ENCODE peak calls at places on chromosome 5, in ten cellular contexts. S is MM.1S, N is lower lobe of right lung, V is IMR-90, R is A549, H is sigmoid colon, U is GM23338, Q is PC-9, I is tibial artery, C is vagina. F is an unnamed sample.

GRCh38 chr5:169716287-169716686 is 79.2 kb downstream of the DOCK2 start:
- DNase-seq in S (no peak), N (no peak), V (peak; percentile 74), R (no peak), H (no peak), U (no peak), Q (peak; percentile 56), I (no peak), C (no peak), F (no peak)

GRCh38 chr5:54912021-54912420 is 73.4 kb downstream of the ESM1 start:
- DNase-seq in S (no peak), N (no peak), V (peak; percentile 28), R (no peak), H (no peak), U (no peak), Q (no peak), I (no peak), C (no peak), F (no peak)

GRCh38 chr5:152638996-152639552 is 234.0 kb upstream of the NMUR2 start:
- DNase-seq in S (no peak), N (no peak), V (no peak), R (no peak), H (no peak), U (no peak), Q (no peak), I (no peak), C (no peak), F (no peak)

GRCh38 chr5:65882278-65882677 is 44.1 kb upstream of the ERBIN start:
- DNase-seq in S (no peak), N (no peak), V (no peak), R (no peak), H (no peak), U (no peak), Q (no peak), I (no peak), C (no peak), F (no peak)

GRCh38 chr5:134864707-134865106 is 9.5 kb upstream of the TXNDC15 start:
- DNase-seq in S (no peak), N (no peak), V (no peak), R (no peak), H (no peak), U (no peak), Q (no peak), I (no peak), C (no peak), F (no peak)

GRCh38 chr5:177085985-177086917 is at the start of gene FGFR4:
- DNase-seq in S (peak; percentile 54), N (peak; percentile 78), V (peak; percentile 39), R (peak; percentile 79), H (peak; percentile 82), U (peak; percentile 96), Q (peak; percentile 65), I (no peak), C (no peak), F (peak; percentile 87)

GRCh38 chr5:107619781-107620180 is 51.0 kb downstream of the EFNA5 start:
- DNase-seq in S (no peak), N (no peak), V (no peak), R (no peak), H (no peak), U (no peak), Q (no peak), I (no peak), C (no peak), F (peak; percentile 38)

GRCh38 chr5:148932355-148932935 is 106.0 kb downstream of the ADRB2 start:
- DNase-seq in S (no peak), N (no peak), V (no peak), R (no peak), H (no peak), U (no peak), Q (no peak), I (no peak), C (no peak), F (no peak)

GRCh38 chr5:1380011-1380817 is 35.3 kb upstream of the CLPTM1L start:
- DNase-seq in S (peak; percentile 68), N (peak; percentile 85), V (peak; percentile 4), R (no peak), H (no peak), U (peak; percentile 84), Q (no peak), I (no peak), C (no peak), F (peak; percentile 66)

GRCh38 chr5:66854429-66854828 is 258.2 kb downstream of the MAST4 start:
- DNase-seq in S (no peak), N (no peak), V (no peak), R (no peak), H (no peak), U (no peak), Q (no peak), I (no peak), C (no peak), F (no peak)

GRCh38 chr5:31149072-31149471 is 44.4 kb upstream of the CDH6 start:
- DNase-seq in S (no peak), N (no peak), V (peak; percentile 39), R (no peak), H (no peak), U (peak; percentile 9), Q (no peak), I (no peak), C (no peak), F (no peak)

GRCh38 chr5:135444360-135444759 is 2.8 kb downstream of the DCANP1 start:
- DNase-seq in S (no peak), N (no peak), V (no peak), R (no peak), H (peak; percentile 19), U (no peak), Q (no peak), I (no peak), C (no peak), F (no peak)

DNA sequence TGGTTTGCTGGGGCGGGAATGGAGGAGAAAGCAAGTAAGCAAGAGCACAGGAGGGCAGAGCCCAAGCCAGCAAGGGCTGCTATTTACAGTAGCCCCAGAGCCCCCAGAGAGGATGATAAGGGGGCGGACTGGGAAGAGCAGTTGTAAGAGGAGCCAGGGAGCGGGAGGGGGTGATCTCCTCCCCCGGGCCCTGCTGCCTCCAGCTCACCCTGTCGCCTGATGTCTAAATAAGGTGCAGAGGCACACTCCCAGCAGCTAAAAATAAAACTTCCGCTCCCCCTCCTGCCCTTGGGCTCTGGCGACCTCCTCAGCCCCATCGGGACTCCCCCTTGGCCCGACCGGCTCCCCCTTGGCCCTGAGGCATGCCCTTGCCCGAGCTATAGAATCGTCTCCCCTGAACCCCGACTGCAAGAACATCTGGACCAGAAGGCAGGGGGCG is 14.4 kb upstream of the CCDC69 start:
- DNase-seq in S (peak; percentile 73), N (no peak), V (no peak), R (no peak), H (peak; percentile 86), U (peak; percentile 53), Q (no peak), I (no peak), C (no peak), F (no peak)
- H3K4me3 ChIP-seq in S (peak overlapping the region; percentile 65), N (peak overlapping the region; percentile 24), V (no peak overlapping the region), R (no peak overlapping the region), H (peak overlapping the region; percentile 40), U (no peak overlapping the region), Q (no peak overlapping the region), I (peak overlapping the region; percentile 40), C (no peak overlapping the region), F (no peak overlapping the region)

DNA sequence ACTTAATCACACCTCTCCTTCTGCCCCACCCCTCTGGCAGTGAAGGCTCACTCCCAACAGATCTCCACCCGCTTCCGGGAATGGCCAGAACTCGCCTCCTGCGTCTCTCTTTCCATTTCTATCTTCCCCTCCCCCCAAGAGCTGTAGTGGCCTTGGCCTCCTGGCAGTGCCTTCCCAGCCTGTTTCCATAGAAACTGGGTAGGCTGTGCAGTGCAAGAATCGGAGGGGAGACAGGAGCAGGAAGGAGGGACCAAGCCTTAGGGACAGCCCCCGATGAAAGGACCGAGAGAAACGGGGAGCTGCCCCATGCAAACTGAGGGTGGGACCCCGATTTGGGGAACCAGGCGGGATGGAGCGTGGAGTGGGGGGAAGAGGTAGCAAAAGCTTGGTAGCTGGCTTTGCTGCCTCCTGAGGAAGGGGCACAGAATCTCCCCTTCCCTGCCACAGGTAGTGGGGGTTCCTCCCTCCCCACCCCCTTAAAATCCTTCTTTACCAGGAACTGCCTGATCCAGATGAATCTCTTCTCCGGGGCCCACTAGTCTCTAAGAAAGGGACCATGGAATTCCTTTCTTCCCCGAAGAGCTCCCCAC is 4.5 kb upstream of the PCDH1 start:
- DNase-seq in S (no peak), N (no peak), V (no peak), R (no peak), H (no peak), U (peak; percentile 84), Q (no peak), I (no peak), C (no peak), F (peak; percentile 83)
- H3K4me1 ChIP-seq in S (peaks cover 33% of the 10 kb centered on the region), N (peaks cover 40% of the 10 kb centered on the region), V (peaks cover 4% of the 10 kb centered on the region), R (peaks cover 7% of the 10 kb centered on the region), H (peaks cover 18% of the 10 kb centered on the region), U (peaks cover 45% of the 10 kb centered on the region), Q (peaks cover 27% of the 10 kb centered on the region), I (peaks cover 6% of the 10 kb centered on the region), C (peaks cover 8% of the 10 kb centered on the region), F (peaks cover 29% of the 10 kb centered on the region)

GRCh38 chr5:98787131-98787719 is 13.8 kb downstream of the RGMB start:
- DNase-seq in S (no peak), N (no peak), V (no peak), R (no peak), H (no peak), U (no peak), Q (no peak), I (no peak), C (no peak), F (no peak)
- TF ChIP-seq CTCF in S (no peak), N (no peak), V (no peak), R (no peak), H (no peak), U (no peak), Q (no peak), I (no peak), C (no peak), F (peak; percentile 2)

DNA sequence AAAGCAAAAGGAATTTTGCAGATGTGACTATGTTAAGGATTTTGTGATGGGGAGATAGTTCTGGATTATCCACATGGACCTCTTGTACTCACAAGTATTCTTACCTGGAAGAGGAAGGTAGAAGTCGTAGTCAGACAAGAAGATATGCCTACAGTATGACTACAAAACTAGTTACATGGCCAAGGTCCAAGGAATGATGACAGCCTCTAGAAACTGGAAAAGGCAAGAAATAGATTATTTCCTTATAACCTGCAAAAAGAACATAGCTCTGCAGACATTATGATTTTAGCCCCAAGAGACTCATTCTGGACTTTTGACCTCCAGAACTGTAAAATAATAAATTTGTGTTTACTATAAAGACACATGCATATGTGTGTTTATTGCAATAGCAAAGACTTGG is 226.9 kb downstream of the FER start:
- DNase-seq in S (no peak), N (no peak), V (no peak), R (no peak), H (no peak), U (no peak), Q (no peak), I (no peak), C (no peak), F (no peak)
- H3K4me3 ChIP-seq in S (no peak overlapping the region), N (no peak overlapping the region), V (no peak overlapping the region), R (no peak overlapping the region), H (no peak overlapping the region), U (no peak overlapping the region), Q (no peak overlapping the region), I (no peak overlapping the region), C (no peak overlapping the region), F (no peak overlapping the region)

GRCh38 chr5:68249520-68249919 is 34.0 kb downstream of the PIK3R1 start:
- DNase-seq in S (no peak), N (no peak), V (no peak), R (no peak), H (no peak), U (no peak), Q (no peak), I (no peak), C (no peak), F (no peak)
- H3K4me1 ChIP-seq in S (no peaks in the 10 kb centered on the region), N (peaks cover 72% of the 10 kb centered on the region), V (peaks cover 12% of the 10 kb centered on the region), R (peaks cover 4% of the 10 kb centered on the region), H (peaks cover 84% of the 10 kb centered on the region), U (peaks cover 36% of the 10 kb centered on the region), Q (no peaks in the 10 kb centered on the region), I (peaks cover 44% of the 10 kb centered on the region), C (peaks cover 93% of the 10 kb centered on the region), F (peaks cover 24% of the 10 kb centered on the region)